ENCODE peak calls at places on chromosomes 3 and 15, in four cellular contexts. G, Y, H and W are unnamed samples.

GRCh38 chr3:171829841-171830559 is 13.1 kb upstream of the TMEM212 start:
- DNase-seq in G (no peak), Y (peak), H (peak), W (peak)

GRCh38 chr3:171257251-171258179 is 202.7 kb downstream of the TNIK start:
- DNase-seq in G (no peak), Y (no peak), H (no peak), W (no peak)

GRCh38 chr15:45187578-45187893 is 230 bp downstream of the SHF start:
- DNase-seq in G (no peak), Y (no peak), H (no peak), W (no peak)

GRCh38 chr3:51937014-51937413 is 4.7 kb downstream of the RRP9 start:
- DNase-seq in G (no peak), Y (peak), H (no peak), W (no peak)

GRCh38 chr3:70731046-70731445 is 418.6 kb upstream of the MDFIC2 start:
- DNase-seq in G (no peak), Y (no peak), H (no peak), W (no peak)

GRCh38 chr15:45448516-45448915 is 70.2 kb upstream of the GATM start:
- DNase-seq in G (no peak), Y (no peak), H (no peak), W (no peak)

GRCh38 chr3:115498421-115498820 is 124.9 kb upstream of the GAP43 start:
- DNase-seq in G (no peak), Y (no peak), H (no peak), W (no peak)

GRCh38 chr15:85976986-85977385 is 102.7 kb upstream of the AGBL1 start:
- DNase-seq in G (no peak), Y (no peak), H (no peak), W (peak)

GRCh38 chr3:177419904-177420601 is 222.8 kb upstream of the TBL1XR1 start:
- DNase-seq in G (no peak), Y (no peak), H (no peak), W (no peak)

GRCh38 chr3:159763466-159764210 is 225.0 kb upstream of the IL12A start:
- DNase-seq in G (peak), Y (peak), H (peak), W (peak)

GRCh38 chr3:176650478-176650877 is 546.8 kb downstream of the TBL1XR1 start:
- DNase-seq in G (no peak), Y (peak), H (no peak), W (peak)

GRCh38 chr3:173921741-173922140 is 524.2 kb downstream of the NLGN1 start:
- DNase-seq in G (no peak), Y (no peak), H (no peak), W (no peak)

GRCh38 chr15:88623061-88623460 is 1.9 kb downstream of the AEN start:
- DNase-seq in G (peak), Y (peak), H (no peak), W (peak)

GRCh38 chr3:43023066-43023465 is 44.0 kb downstream of the GASK1A start:
- DNase-seq in G (no peak), Y (no peak), H (no peak), W (no peak)

GRCh38 chr3:99637041-99637380 is 1.4 kb upstream of the COL8A1 start:
- DNase-seq in G (peak), Y (peak), H (no peak), W (no peak)

GRCh38 chr3:133880287-133880686 is 15.4 kb downstream of the RAB6B start:
- DNase-seq in G (no peak), Y (no peak), H (no peak), W (no peak)

GRCh38 chr3:41267975-41268640 is 68.8 kb downstream of the CTNNB1 start:
- DNase-seq in G (peak), Y (peak), H (no peak), W (peak)

GRCh38 chr3:4994823-4995499 is 15.7 kb downstream of the BHLHE40 start:
- DNase-seq in G (no peak), Y (peak), H (peak), W (peak)

GRCh38 chr3:161644871-161645636 is 148.4 kb downstream of the OTOL1 start:
- DNase-seq in G (no peak), Y (no peak), H (no peak), W (no peak)

GRCh38 chr3:3160826-3161225 is 18.7 kb downstream of the CRBN start:
- DNase-seq in G (no peak), Y (no peak), H (no peak), W (no peak)

GRCh38 chr3:42031808-42032475 is 59.2 kb upstream of the TRAK1 start:
- DNase-seq in G (no peak), Y (no peak), H (no peak), W (no peak)

GRCh38 chr3:62134061-62134496 is 239.3 kb downstream of the FEZF2 start:
- DNase-seq in G (no peak), Y (peak), H (no peak), W (peak)

GRCh38 chr3:127744875-127745274 is 72.1 kb downstream of the ABTB1 start:
- DNase-seq in G (no peak), Y (no peak), H (no peak), W (no peak)

GRCh38 chr15:82063055-82063454 is 17.2 kb upstream of the MEX3B start:
- DNase-seq in G (no peak), Y (no peak), H (no peak), W (no peak)

GRCh38 chr15:66255293-66255676 is 1.7 kb upstream of the MEGF11 start:
- DNase-seq in G (no peak), Y (no peak), H (no peak), W (no peak)

GRCh38 chr3:169286214-169286613 is 377.3 kb downstream of the MECOM start:
- DNase-seq in G (no peak), Y (no peak), H (no peak), W (no peak)

GRCh38 chr3:42666022-42666421 is 12.5 kb downstream of the ZBTB47 start:
- DNase-seq in G (no peak), Y (no peak), H (no peak), W (no peak)

GRCh38 chr3:194469977-194470376 is 16.8 kb downstream of the ATP13A3 start:
- DNase-seq in G (no peak), Y (no peak), H (no peak), W (no peak)

GRCh38 chr3:129100274-129100673 is 21.3 kb downstream of the RAB43 start:
- DNase-seq in G (no peak), Y (no peak), H (no peak), W (no peak)

GRCh38 chr3:56915969-56916586 is 114.3 kb upstream of the ARHGEF3 start:
- DNase-seq in G (no peak), Y (no peak), H (no peak), W (no peak)

GRCh38 chr15:53038542-53038941 is 248.4 kb upstream of the ONECUT1 start:
- DNase-seq in G (no peak), Y (no peak), H (no peak), W (no peak)

GRCh38 chr3:112499328-112499727 is at the start of gene BTLA:
- DNase-seq in G (no peak), Y (no peak), H (no peak), W (no peak)

GRCh38 chr15:78739996-78740903 is 71.0 kb downstream of the ADAMTS7 start:
- DNase-seq in G (no peak), Y (peak), H (peak), W (no peak)

GRCh38 chr3:49916686-49917085 is 12.9 kb downstream of the MON1A start:
- DNase-seq in G (no peak), Y (peak), H (no peak), W (no peak)

GRCh38 chr15:70713547-70714414 is 49.6 kb downstream of the UACA start:
- DNase-seq in G (no peak), Y (peak), H (no peak), W (no peak)

GRCh38 chr3:9067352-9067975 is 104.2 kb upstream of the RAD18 start:
- DNase-seq in G (peak), Y (peak), H (peak), W (peak)

GRCh38 chr3:9068044-9068443 is 104.8 kb upstream of the RAD18 start:
- DNase-seq in G (no peak), Y (peak), H (no peak), W (no peak)

GRCh38 chr3:9070961-9071360 is 107.7 kb upstream of the RAD18 start:
- DNase-seq in G (no peak), Y (no peak), H (no peak), W (no peak)

GRCh38 chr3:9071982-9072666 is 108.9 kb upstream of the RAD18 start:
- DNase-seq in G (no peak), Y (no peak), H (no peak), W (no peak)

DNA sequence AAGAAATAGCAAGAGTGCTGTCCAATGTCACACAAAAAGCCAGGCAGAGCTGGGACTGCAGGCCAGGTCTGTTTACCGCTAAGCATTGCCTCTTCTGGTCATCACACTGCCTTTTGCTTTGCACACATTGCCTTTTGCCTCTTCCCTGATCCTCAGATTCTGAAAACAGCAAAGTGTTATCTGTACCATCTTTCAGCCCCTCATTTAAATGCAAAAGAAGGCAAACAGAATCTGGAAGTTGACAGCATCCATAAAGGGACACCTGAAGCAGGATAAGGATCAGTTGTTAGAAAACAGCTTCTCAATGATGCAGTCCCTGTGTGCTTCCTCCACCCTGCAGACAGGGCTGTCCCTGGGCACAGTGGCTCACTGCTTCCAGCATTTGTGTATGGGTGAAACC is 106.7 kb upstream of the RAD18 start:
- DNase-seq in G (no peak), Y (no peak), H (no peak), W (no peak)
- TF ChIP-seq CTCF in G (no peak), Y (no peak), H (no peak), W (no peak)

GRCh38 chr15:34365073-34365825 is 1.7 kb downstream of the LPCAT4 start:
- DNase-seq in G (no peak), Y (no peak), H (no peak), W (no peak)
- H3K27ac ChIP-seq in G (no peak), Y (no peak), H (no peak), W (peak)

DNA sequence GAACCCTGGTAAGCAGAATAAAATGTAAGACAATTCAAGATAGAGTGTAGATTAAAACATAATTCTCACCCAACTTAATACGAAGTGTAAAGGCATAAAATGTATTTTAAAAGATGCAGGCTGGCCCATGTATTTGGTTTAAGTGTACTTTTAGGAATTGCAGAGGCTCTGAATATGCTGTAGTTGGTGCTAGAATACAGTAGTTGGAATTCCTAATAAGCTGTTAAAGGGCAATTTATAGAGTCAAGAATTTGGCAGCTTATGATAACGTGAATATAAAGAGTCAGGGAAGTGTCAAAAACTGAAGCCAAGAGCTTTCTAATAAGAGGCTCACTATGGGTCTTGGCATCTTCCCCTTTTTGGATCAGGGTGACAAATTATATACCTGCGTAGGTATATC is 36.5 kb downstream of the ADAMTS9 start:
- DNase-seq in G (no peak), Y (no peak), H (no peak), W (no peak)
- TF ChIP-seq CTCF in G (no peak), Y (no peak), H (no peak), W (no peak)

GRCh38 chr3:13019706-13020105 is 53.5 kb downstream of the IQSEC1 start:
- DNase-seq in G (no peak), Y (no peak), H (no peak), W (no peak)
- H3K27ac ChIP-seq in G (peak), Y (no peak), H (no peak), W (peak)

GRCh38 chr3:143348486-143349327 is 229.1 kb downstream of the CHST2 start:
- DNase-seq in G (no peak), Y (no peak), H (no peak), W (no peak)
- TF ChIP-seq CTCF in G (peak), Y (no peak), H (no peak), W (no peak)

GRCh38 chr3:95994338-95994737 is 820.1 kb upstream of the EPHA6 start:
- DNase-seq in G (no peak), Y (no peak), H (peak), W (no peak)
- H3K27ac ChIP-seq in G (no peak), Y (no peak), H (no peak), W (no peak)

DNA sequence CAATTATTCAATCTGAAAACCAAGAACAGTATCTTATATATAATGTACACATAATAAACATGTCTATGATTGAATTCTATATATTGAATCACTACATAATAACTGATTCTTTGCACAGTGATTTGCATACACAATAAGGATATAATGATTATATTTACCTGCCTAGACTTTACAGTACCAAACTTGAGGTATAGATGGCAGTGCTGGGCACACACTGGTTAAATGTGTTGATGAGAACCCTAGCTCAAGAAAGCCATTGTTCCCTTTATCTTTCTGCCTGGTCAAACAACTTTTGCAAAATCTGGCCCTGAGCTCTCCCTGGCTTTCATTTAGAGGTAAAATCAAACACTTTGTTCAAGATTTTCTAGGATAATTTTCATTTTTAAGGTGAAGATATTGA is 697.7 kb downstream of the TUSC7 start:
- DNase-seq in G (no peak), Y (peak), H (no peak), W (peak)
- TF ChIP-seq CTCF in G (peak), Y (peak), H (no peak), W (no peak)

DNA sequence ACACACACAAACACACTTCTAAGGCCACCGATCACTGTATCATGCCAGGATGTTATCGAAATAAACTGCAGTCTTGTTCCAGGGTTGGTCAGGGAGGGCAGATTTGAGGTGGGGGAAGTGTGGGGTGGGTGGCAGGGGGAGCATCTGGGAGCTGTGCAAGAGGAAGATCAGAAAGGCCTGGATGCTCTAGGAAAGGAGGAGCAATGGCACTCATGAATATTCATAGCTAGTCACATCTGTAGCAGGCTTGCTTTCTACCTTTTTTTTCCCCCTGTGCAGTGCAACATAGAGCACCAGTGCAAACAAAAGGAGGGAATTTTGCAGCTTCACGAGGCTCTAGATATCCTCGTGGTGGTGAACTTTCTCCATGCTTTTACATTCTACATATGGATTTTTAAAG is 84.9 kb downstream of the MEIS2 start:
- DNase-seq in G (no peak), Y (no peak), H (no peak), W (no peak)
- H3K27ac ChIP-seq in G (no peak), Y (peak), H (no peak), W (no peak)